ENCODE peak calls at places on chromosome 1, in five cellular contexts. J is adrenal gland, X is body of pancreas, F is uterus, W is IMR-90. S is an unnamed sample.

GRCh38 chr1:9374748-9375345 is 82.2 kb downstream of the SPSB1 start:
- DNase-seq in J (no peak), X (no peak), F (no peak), W (no peak), S (no peak)

GRCh38 chr1:174075245-174075692 is 53.1 kb upstream of the RC3H1 start:
- DNase-seq in J (no peak), X (no peak), W (no peak), F (no peak), S (no peak)

GRCh38 chr1:188794969-188795368 is 1682.7 kb downstream of the BRINP3 start:
- DNase-seq in X (no peak), W (no peak), F (no peak), J (no peak), S (no peak)

GRCh38 chr1:179143332-179143731 is 61.5 kb downstream of the TOR3A start:
- DNase-seq in F (no peak), W (peak; percentile 96), X (no peak), J (no peak), S (no peak)

GRCh38 chr1:174788981-174789380 is 210.8 kb upstream of the CACYBP start:
- DNase-seq in J (no peak), X (no peak), F (no peak), W (peak; percentile 87), S (no peak)

GRCh38 chr1:168092151-168092550 is 44.6 kb downstream of the GPR161 start:
- DNase-seq in J (no peak), F (peak; percentile 41), X (no peak), W (no peak), S (no peak)

GRCh38 chr1:43363283-43363934 is 4.4 kb downstream of the ELOVL1 start:
- DNase-seq in W (no peak), X (no peak), F (no peak), J (no peak), S (no peak)

GRCh38 chr1:925532-926421 is 2.1 kb downstream of the SAMD11 start:
- DNase-seq in J (no peak), X (no peak), F (peak; percentile 70), W (peak; percentile 28), S (no peak)

GRCh38 chr1:119878171-119878570 is 18.1 kb downstream of the ADAM30 start:
- DNase-seq in F (no peak), W (no peak), X (no peak), J (no peak), S (no peak)

GRCh38 chr1:180953291-180953747 is 40.6 kb downstream of the KIAA1614 start:
- DNase-seq in J (no peak), X (peak; percentile 80), F (no peak), W (no peak), S (peak; percentile 75)

GRCh38 chr1:153441238-153441755 is 19.2 kb downstream of the S100A7 start:
- DNase-seq in X (no peak), J (no peak), F (no peak), W (no peak), S (peak; percentile 51)

GRCh38 chr1:155128755-155129473 is 1.2 kb downstream of the EFNA1 start:
- DNase-seq in W (no peak), J (peak; percentile 48), X (peak; percentile 80), F (no peak), S (peak; percentile 71)

GRCh38 chr1:227828773-227829172 is 13.3 kb downstream of the PRSS38 start:
- DNase-seq in W (no peak), F (no peak), J (no peak), X (no peak), S (no peak)

GRCh38 chr1:34330061-34330460 is 153.4 kb downstream of the C1orf94 start:
- DNase-seq in J (no peak), X (no peak), F (no peak), W (no peak), S (no peak)

GRCh38 chr1:230172016-230172356 is 104.9 kb downstream of the GALNT2 start:
- DNase-seq in F (no peak), X (no peak), J (peak; percentile 14), W (no peak), S (no peak)

GRCh38 chr1:54883349-54884102 is 3.5 kb downstream of the DHCR24 start:
- DNase-seq in X (peak; percentile 49), J (peak; percentile 70), F (no peak), W (peak; percentile 29), S (no peak)

GRCh38 chr1:9121891-9122409 is 7.0 kb downstream of the GPR157 start:
- DNase-seq in F (no peak), X (no peak), W (no peak), J (no peak), S (no peak)

GRCh38 chr1:180181996-180182675 is 27.5 kb downstream of the QSOX1 start:
- DNase-seq in J (no peak), X (no peak), W (no peak), F (no peak), S (peak; percentile 59)

GRCh38 chr1:7752512-7753417 is 18.3 kb upstream of the VAMP3 start:
- DNase-seq in W (peak; percentile 71), F (peak; percentile 60), J (peak; percentile 82), X (peak; percentile 79), S (no peak)

GRCh38 chr1:66528580-66528979 is 5.4 kb upstream of the SGIP1 start:
- DNase-seq in F (no peak), W (no peak), X (no peak), J (no peak), S (no peak)

GRCh38 chr1:116352349-116352813 is 20.7 kb upstream of the ATP1A1 start:
- DNase-seq in J (no peak), F (no peak), X (no peak), W (no peak), S (no peak)

GRCh38 chr1:201016211-201016651 is 7.3 kb downstream of the KIF21B start:
- DNase-seq in F (no peak), W (peak; percentile 34), X (no peak), J (no peak), S (peak; percentile 74)

GRCh38 chr1:32666866-32667566 is 16.0 kb downstream of the RBBP4 start:
- DNase-seq in F (no peak), J (no peak), X (no peak), W (no peak), S (no peak)

GRCh38 chr1:19368964-19369363 is 56.8 kb downstream of the SLC66A1 start:
- DNase-seq in W (no peak), F (no peak), J (no peak), X (no peak), S (no peak)
- H3K36me3 ChIP-seq in W (peaks cover 43% of the 10 kb centered on the region), F (no peaks in the 10 kb centered on the region), J (peaks cover 1% of the 10 kb centered on the region), X (no peaks in the 10 kb centered on the region), S (peaks cover 32% of the 10 kb centered on the region)

DNA sequence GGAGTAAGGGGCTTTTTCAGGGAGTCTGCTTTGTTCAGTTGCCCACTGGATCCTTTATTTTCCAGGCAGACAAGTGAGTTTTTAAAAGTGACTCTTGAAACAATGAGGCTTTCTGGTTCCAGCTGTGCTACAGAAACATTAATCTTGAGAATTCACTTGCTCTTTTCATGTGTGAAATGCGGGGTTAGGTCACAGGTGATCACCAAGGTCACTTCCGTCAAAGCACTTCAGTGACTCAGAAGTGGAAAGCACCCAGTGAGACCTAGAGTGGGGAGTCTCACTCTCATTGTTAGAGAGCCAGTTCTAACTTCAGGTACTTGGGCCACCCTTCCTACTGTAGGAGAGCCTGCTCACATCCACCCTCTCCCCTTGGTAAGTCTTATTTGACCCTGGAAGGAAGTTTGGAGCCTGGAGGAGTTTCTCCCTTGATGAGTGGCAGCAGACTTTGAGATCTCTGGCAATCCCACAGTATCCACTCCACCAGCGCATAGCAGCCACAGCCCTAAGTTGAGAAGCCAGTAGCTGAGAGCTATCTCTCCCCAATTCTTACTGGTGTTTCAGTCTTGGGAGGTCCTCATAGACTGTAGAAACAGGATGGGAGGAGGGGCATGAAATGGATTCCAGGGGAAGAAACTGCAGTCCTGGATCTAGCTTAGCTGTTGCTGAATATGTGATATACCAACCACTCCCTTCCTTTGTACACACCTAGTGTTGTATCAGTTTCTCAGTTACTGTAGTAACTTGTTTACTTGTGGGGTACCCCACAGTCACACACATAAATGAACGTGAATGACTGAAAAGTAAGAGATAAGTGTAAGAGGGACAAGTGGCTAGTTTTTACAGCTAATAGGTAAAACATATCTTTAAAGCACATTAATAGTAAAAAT is 3.1 kb downstream of the TACSTD2 start:
- DNase-seq in J (no peak), W (no peak), X (peak; percentile 85), F (no peak), S (no peak)
- TF ChIP-seq POLR2A in J (no peak), W (no peak), X (peak; percentile 89), F (no peak), S (no peak)

GRCh38 chr1:156509424-156510035 is 9.0 kb upstream of the MEF2D start:
- DNase-seq in J (no peak), F (no peak), X (no peak), W (no peak), S (no peak)
- H3K36me3 ChIP-seq in J (no peaks in the 10 kb centered on the region), F (no peaks in the 10 kb centered on the region), X (no peaks in the 10 kb centered on the region), W (no peaks in the 10 kb centered on the region), S (no peaks in the 10 kb centered on the region)

GRCh38 chr1:214604543-214604942 is 1.5 kb downstream of the CENPF start:
- DNase-seq in F (no peak), W (peak; percentile 33), J (no peak), X (no peak), S (no peak)

GRCh38 chr1:214603819-214604252 is 841 bp downstream of the CENPF start:
- DNase-seq in F (no peak), W (no peak), X (no peak), J (no peak), S (no peak)

GRCh38 chr1:214602764-214603657 is at the start of gene CENPF:
- DNase-seq in F (peak; percentile 94), W (peak; percentile 99), J (peak; percentile 98), X (peak; percentile 98), S (peak; percentile 94)
- TF ChIP-seq POLR2A in F (no peak), W (peak; percentile 52), J (peak; percentile 33), X (no peak), S (no peak)